ENCODE peak calls at places on chromosomes 7 and 10, in ten cellular contexts. P is GM23248; W is T-helper 17 cell; N is CD8-positive, alpha-beta T cell; A is astrocyte of the spinal cord; B is stimulated activated CD4-positive, alpha-beta T cell treated with anti-CD3 and anti-CD28 coated beads, Interleukin-1b, Interleukin-23, amount 100 ng/mL, for 48 hours; E is HuH-7; Q is ACHN; O is Calu3; M is testis. C is an unnamed sample.

GRCh38 chr7:37462120-37462519 is 13.5 kb upstream of the ELMO1 start:
- DNase-seq in P (no peak), W (no peak), N (no peak), A (no peak), B (no peak), E (no peak), Q (no peak), O (no peak), M (no peak), C (no peak)

GRCh38 chr10:48232717-48233447 is 41.6 kb downstream of the FRMPD2 start:
- DNase-seq in P (no peak), W (no peak), N (no peak), A (no peak), B (no peak), E (no peak), Q (no peak), O (no peak), M (no peak), C (no peak)

GRCh38 chr7:131591674-131592328 is 35.4 kb upstream of the PODXL start:
- DNase-seq in P (no peak), W (no peak), N (no peak), A (no peak), B (no peak), E (no peak), Q (no peak), O (no peak), M (no peak), C (no peak)

GRCh38 chr10:651700-652099 is 37.8 kb downstream of the DIP2C start:
- DNase-seq in P (no peak), W (no peak), N (no peak), A (no peak), B (no peak), E (no peak), Q (no peak), O (no peak), M (no peak), C (no peak)

GRCh38 chr10:75057680-75058079 is 53.8 kb upstream of the SAMD8 start:
- DNase-seq in P (peak; percentile 70), W (no peak), N (no peak), A (no peak), B (no peak), E (no peak), Q (no peak), O (no peak), M (no peak), C (no peak)

GRCh38 chr10:13356392-13356791 is 8.3 kb upstream of the SEPHS1 start:
- DNase-seq in P (no peak), W (no peak), N (no peak), A (no peak), B (no peak), E (no peak), Q (no peak), O (no peak), M (no peak), C (no peak)

GRCh38 chr10:78510566-78511323 is 477.1 kb downstream of the RPS24 start:
- DNase-seq in P (no peak), W (no peak), N (no peak), A (no peak), B (no peak), E (no peak), Q (no peak), O (no peak), M (no peak), C (no peak)

GRCh38 chr10:24891823-24892222 is 60.6 kb downstream of the PRTFDC1 start:
- DNase-seq in P (peak; percentile 38), W (no peak), N (no peak), A (peak; percentile 90), B (no peak), E (no peak), Q (no peak), O (no peak), M (no peak), C (no peak)

GRCh38 chr10:50512743-50513416 is 110.9 kb downstream of the SGMS1 start:
- DNase-seq in P (no peak), W (no peak), N (no peak), A (no peak), B (peak; percentile 4), E (no peak), Q (no peak), O (no peak), M (no peak), C (no peak)

GRCh38 chr7:831596-832291 is 532 bp upstream of the SUN1 start:
- DNase-seq in P (peak; percentile 94), W (no peak), N (no peak), A (peak; percentile 92), B (peak; percentile 35), E (no peak), Q (peak; percentile 86), O (peak; percentile 58), M (no peak), C (no peak)

GRCh38 chr10:94459385-94459784 is 57.0 kb downstream of the TBC1D12 start:
- DNase-seq in P (no peak), W (no peak), N (no peak), A (no peak), B (no peak), E (no peak), Q (no peak), O (no peak), M (no peak), C (no peak)

GRCh38 chr7:38893061-38893460 is 15.9 kb downstream of the VPS41 start:
- DNase-seq in P (no peak), W (no peak), N (no peak), A (peak; percentile 22), B (no peak), E (no peak), Q (no peak), O (peak; percentile 35), M (no peak), C (no peak)

GRCh38 chr10:35424680-35425285 is 88.5 kb downstream of the CCNY start:
- DNase-seq in P (no peak), W (no peak), N (no peak), A (no peak), B (no peak), E (no peak), Q (no peak), O (no peak), M (peak; percentile 58), C (no peak)

GRCh38 chr7:96217147-96217546 is 104.8 kb downstream of the SLC25A13 start:
- DNase-seq in P (no peak), W (no peak), N (no peak), A (no peak), B (no peak), E (no peak), Q (no peak), O (no peak), M (no peak), C (no peak)